ENCODE peak calls at places on chromosomes 13 and 19, in nine cellular contexts. One of them, this sample, is unnamed. For H3K4me1, the result is how much of the 10 kb centered on the place peaks cover.

GRCh38 chr19:35291259-35291658 is 702 bp upstream of the MAG start:
- DNase-seq in uterus: no peak
- DNase-seq in psoas muscle: no peak
- DNase-seq in Peyer's patch: no peak
- DNase-seq in body of pancreas: no peak
- DNase-seq in H9: no peak
- DNase-seq in BE2C: no peak
- DNase-seq in ovary: no peak
- DNase-seq in left ventricle myocardium inferior: no peak
- DNase-seq in this sample: no peak

GRCh38 chr19:41703602-41704293 is 4.7 kb upstream of the CEACAM5 start:
- DNase-seq in BE2C: no peak
- DNase-seq in Peyer's patch: no peak
- DNase-seq in ovary: no peak
- DNase-seq in left ventricle myocardium inferior: no peak
- DNase-seq in psoas muscle: no peak
- DNase-seq in H9: peak
- DNase-seq in uterus: no peak
- DNase-seq in body of pancreas: no peak
- DNase-seq in this sample: no peak

GRCh38 chr19:2569596-2570465 is 93.9 kb downstream of the GADD45B start:
- DNase-seq in left ventricle myocardium inferior: no peak
- DNase-seq in psoas muscle: no peak
- DNase-seq in BE2C: no peak
- DNase-seq in Peyer's patch: peak
- DNase-seq in body of pancreas: no peak
- DNase-seq in H9: no peak
- DNase-seq in uterus: no peak
- DNase-seq in ovary: no peak
- DNase-seq in this sample: no peak

GRCh38 chr13:37651371-37651770 is 52.8 kb upstream of the POSTN start:
- DNase-seq in uterus: no peak
- DNase-seq in body of pancreas: no peak
- DNase-seq in left ventricle myocardium inferior: no peak
- DNase-seq in Peyer's patch: no peak
- DNase-seq in H9: no peak
- DNase-seq in ovary: no peak
- DNase-seq in BE2C: no peak
- DNase-seq in psoas muscle: no peak
- DNase-seq in this sample: no peak

GRCh38 chr19:4866595-4867424 is 657 bp downstream of the PLIN3 start:
- DNase-seq in BE2C: no peak
- DNase-seq in H9: peak
- DNase-seq in psoas muscle: peak
- DNase-seq in Peyer's patch: peak
- DNase-seq in uterus: peak
- DNase-seq in left ventricle myocardium inferior: peak
- DNase-seq in body of pancreas: peak
- DNase-seq in ovary: peak
- DNase-seq in this sample: peak

GRCh38 chr19:4506449-4507149 is 11.7 kb downstream of the PLIN4 start:
- DNase-seq in BE2C: no peak
- DNase-seq in uterus: no peak
- DNase-seq in ovary: no peak
- DNase-seq in psoas muscle: no peak
- DNase-seq in left ventricle myocardium inferior: no peak
- DNase-seq in body of pancreas: no peak
- DNase-seq in H9: no peak
- DNase-seq in Peyer's patch: no peak
- DNase-seq in this sample: no peak

GRCh38 chr19:46077815-46078167 is 37.0 kb upstream of the IGFL4 start:
- DNase-seq in body of pancreas: no peak
- DNase-seq in left ventricle myocardium inferior: no peak
- DNase-seq in psoas muscle: no peak
- DNase-seq in uterus: no peak
- DNase-seq in BE2C: no peak
- DNase-seq in Peyer's patch: no peak
- DNase-seq in ovary: no peak
- DNase-seq in H9: no peak
- DNase-seq in this sample: no peak

GRCh38 chr19:42271045-42271419 is 2.0 kb downstream of the CIC start:
- DNase-seq in ovary: no peak
- DNase-seq in psoas muscle: no peak
- DNase-seq in body of pancreas: no peak
- DNase-seq in BE2C: no peak
- DNase-seq in uterus: no peak
- DNase-seq in Peyer's patch: peak
- DNase-seq in H9: no peak
- DNase-seq in left ventricle myocardium inferior: no peak
- DNase-seq in this sample: no peak

GRCh38 chr13:48942131-48942530 is 33.6 kb upstream of the FNDC3A start:
- DNase-seq in H9: no peak
- DNase-seq in psoas muscle: no peak
- DNase-seq in left ventricle myocardium inferior: no peak
- DNase-seq in uterus: no peak
- DNase-seq in body of pancreas: no peak
- DNase-seq in ovary: no peak
- DNase-seq in Peyer's patch: no peak
- DNase-seq in BE2C: no peak
- DNase-seq in this sample: no peak

GRCh38 chr19:30144242-30144758 is 202.3 kb downstream of the URI1 start:
- DNase-seq in ovary: no peak
- DNase-seq in body of pancreas: no peak
- DNase-seq in uterus: no peak
- DNase-seq in psoas muscle: peak
- DNase-seq in BE2C: no peak
- DNase-seq in H9: no peak
- DNase-seq in left ventricle myocardium inferior: no peak
- DNase-seq in Peyer's patch: no peak
- DNase-seq in this sample: no peak

GRCh38 chr13:46715363-46715762 is 81.6 kb downstream of the ESD start:
- DNase-seq in Peyer's patch: no peak
- DNase-seq in left ventricle myocardium inferior: no peak
- DNase-seq in psoas muscle: no peak
- DNase-seq in ovary: no peak
- DNase-seq in body of pancreas: no peak
- DNase-seq in H9: no peak
- DNase-seq in uterus: no peak
- DNase-seq in BE2C: no peak
- DNase-seq in this sample: no peak

GRCh38 chr19:3671680-3672574 is 28.3 kb downstream of the PIP5K1C start:
- DNase-seq in body of pancreas: no peak
- DNase-seq in ovary: peak
- DNase-seq in Peyer's patch: no peak
- DNase-seq in uterus: peak
- DNase-seq in psoas muscle: no peak
- DNase-seq in H9: no peak
- DNase-seq in BE2C: no peak
- DNase-seq in left ventricle myocardium inferior: no peak
- DNase-seq in this sample: no peak

GRCh38 chr13:50677687-50678463 is 165.6 kb downstream of the DLEU7 start:
- DNase-seq in H9: no peak
- DNase-seq in psoas muscle: no peak
- DNase-seq in body of pancreas: no peak
- DNase-seq in BE2C: peak
- DNase-seq in uterus: no peak
- DNase-seq in left ventricle myocardium inferior: no peak
- DNase-seq in Peyer's patch: no peak
- DNase-seq in ovary: no peak
- DNase-seq in this sample: no peak

DNA sequence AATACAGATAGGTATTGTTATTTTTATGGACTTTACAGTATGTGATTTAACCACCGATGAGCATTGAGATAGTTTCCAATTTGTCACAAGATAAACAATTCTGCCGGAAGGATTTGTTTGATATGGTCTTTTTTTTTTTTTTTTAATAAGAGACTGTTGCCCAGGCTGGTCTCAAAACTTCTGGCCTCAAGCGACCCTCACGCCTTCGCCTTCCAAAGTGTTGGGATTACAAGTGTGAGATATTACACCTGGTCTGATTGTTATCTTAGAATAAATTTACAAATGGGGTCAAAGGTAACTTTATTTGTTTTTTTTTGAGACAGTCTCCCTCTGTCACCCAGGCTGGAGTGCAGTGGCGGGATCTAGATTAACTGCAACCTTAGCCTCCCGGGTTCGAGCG is 1.2 kb downstream of the GARRE1 start:
- DNase-seq in Peyer's patch: no peak
- DNase-seq in body of pancreas: peak
- DNase-seq in psoas muscle: no peak
- DNase-seq in uterus: no peak
- DNase-seq in H9: no peak
- DNase-seq in left ventricle myocardium inferior: no peak
- DNase-seq in ovary: no peak
- DNase-seq in BE2C: no peak
- DNase-seq in this sample: no peak
- H3K4me1 ChIP-seq in Peyer's patch: under half
- H3K4me1 ChIP-seq in body of pancreas: under half
- H3K4me1 ChIP-seq in psoas muscle: under half
- H3K4me1 ChIP-seq in uterus: under half
- H3K4me1 ChIP-seq in H9: under half
- H3K4me1 ChIP-seq in left ventricle myocardium inferior: half or more
- H3K4me1 ChIP-seq in ovary: under half
- H3K4me1 ChIP-seq in BE2C: under half
- H3K4me1 ChIP-seq in this sample: under half

GRCh38 chr19:18743281-18743825 is 47.8 kb downstream of the COMP start:
- DNase-seq in H9: peak
- DNase-seq in body of pancreas: peak
- DNase-seq in ovary: peak
- DNase-seq in psoas muscle: peak
- DNase-seq in Peyer's patch: peak
- DNase-seq in uterus: peak
- DNase-seq in left ventricle myocardium inferior: peak
- DNase-seq in BE2C: peak
- DNase-seq in this sample: no peak
- H3K4me1 ChIP-seq in H9: under half
- H3K4me1 ChIP-seq in body of pancreas: under half
- H3K4me1 ChIP-seq in ovary: under half
- H3K4me1 ChIP-seq in psoas muscle: under half
- H3K4me1 ChIP-seq in Peyer's patch: under half
- H3K4me1 ChIP-seq in uterus: under half
- H3K4me1 ChIP-seq in left ventricle myocardium inferior: under half
- H3K4me1 ChIP-seq in BE2C: half or more
- H3K4me1 ChIP-seq in this sample: under half

GRCh38 chr19:33755314-33756020 is 41.2 kb upstream of the KCTD15 start:
- DNase-seq in Peyer's patch: no peak
- DNase-seq in H9: no peak
- DNase-seq in uterus: no peak
- DNase-seq in BE2C: no peak
- DNase-seq in left ventricle myocardium inferior: no peak
- DNase-seq in psoas muscle: no peak
- DNase-seq in body of pancreas: no peak
- DNase-seq in ovary: no peak
- DNase-seq in this sample: no peak

GRCh38 chr19:33763661-33764343 is 32.9 kb upstream of the KCTD15 start:
- DNase-seq in H9: no peak
- DNase-seq in uterus: no peak
- DNase-seq in Peyer's patch: no peak
- DNase-seq in BE2C: peak
- DNase-seq in ovary: no peak
- DNase-seq in psoas muscle: no peak
- DNase-seq in body of pancreas: peak
- DNase-seq in left ventricle myocardium inferior: peak
- DNase-seq in this sample: no peak

GRCh38 chr19:33758541-33759013 is 38.1 kb upstream of the KCTD15 start:
- DNase-seq in Peyer's patch: no peak
- DNase-seq in ovary: no peak
- DNase-seq in left ventricle myocardium inferior: no peak
- DNase-seq in BE2C: no peak
- DNase-seq in body of pancreas: no peak
- DNase-seq in H9: no peak
- DNase-seq in psoas muscle: no peak
- DNase-seq in uterus: no peak
- DNase-seq in this sample: no peak

GRCh38 chr19:33756177-33756576 is 40.5 kb upstream of the KCTD15 start:
- DNase-seq in uterus: no peak
- DNase-seq in H9: no peak
- DNase-seq in body of pancreas: no peak
- DNase-seq in Peyer's patch: no peak
- DNase-seq in BE2C: no peak
- DNase-seq in ovary: no peak
- DNase-seq in left ventricle myocardium inferior: no peak
- DNase-seq in psoas muscle: no peak
- DNase-seq in this sample: no peak

DNA sequence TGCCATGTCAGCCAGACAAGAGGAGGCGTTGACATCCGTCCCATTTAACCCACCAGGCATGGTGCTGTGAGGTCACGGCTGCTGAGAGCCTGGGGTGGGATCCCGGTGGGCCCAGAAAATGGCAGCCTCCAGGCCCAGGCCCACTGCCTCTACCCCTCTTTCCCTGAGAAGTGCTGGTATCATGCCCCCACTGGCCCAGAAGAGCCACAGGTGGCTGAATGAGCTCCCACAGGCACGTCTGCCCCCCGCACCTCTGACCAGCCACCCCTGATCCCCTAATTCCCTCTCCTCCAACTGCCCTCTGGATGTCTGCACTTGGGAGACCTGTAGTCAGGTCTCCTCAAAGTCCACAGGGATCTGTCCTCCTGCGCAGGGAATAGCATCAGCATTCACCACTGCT is 37.3 kb upstream of the KCTD15 start:
- DNase-seq in body of pancreas: no peak
- DNase-seq in psoas muscle: no peak
- DNase-seq in ovary: no peak
- DNase-seq in uterus: no peak
- DNase-seq in BE2C: no peak
- DNase-seq in H9: no peak
- DNase-seq in Peyer's patch: no peak
- DNase-seq in left ventricle myocardium inferior: no peak
- DNase-seq in this sample: no peak
- H3K4me1 ChIP-seq in body of pancreas: under half
- H3K4me1 ChIP-seq in psoas muscle: under half
- H3K4me1 ChIP-seq in ovary: under half
- H3K4me1 ChIP-seq in uterus: under half
- H3K4me1 ChIP-seq in BE2C: under half
- H3K4me1 ChIP-seq in H9: under half
- H3K4me1 ChIP-seq in Peyer's patch: under half
- H3K4me1 ChIP-seq in left ventricle myocardium inferior: under half
- H3K4me1 ChIP-seq in this sample: under half

GRCh38 chr19:18013210-18013609 is 5.2 kb downstream of the ARRDC2 start:
- DNase-seq in BE2C: no peak
- DNase-seq in ovary: no peak
- DNase-seq in left ventricle myocardium inferior: no peak
- DNase-seq in body of pancreas: no peak
- DNase-seq in H9: no peak
- DNase-seq in uterus: no peak
- DNase-seq in psoas muscle: no peak
- DNase-seq in Peyer's patch: no peak
- DNase-seq in this sample: no peak
- H3K4me1 ChIP-seq in BE2C: under half
- H3K4me1 ChIP-seq in ovary: under half
- H3K4me1 ChIP-seq in left ventricle myocardium inferior: half or more
- H3K4me1 ChIP-seq in body of pancreas: under half
- H3K4me1 ChIP-seq in H9: under half
- H3K4me1 ChIP-seq in uterus: under half
- H3K4me1 ChIP-seq in psoas muscle: half or more
- H3K4me1 ChIP-seq in Peyer's patch: under half
- H3K4me1 ChIP-seq in this sample: half or more

GRCh38 chr19:16462757-16463250 is 9.0 kb downstream of the EPS15L1 start:
- DNase-seq in left ventricle myocardium inferior: peak
- DNase-seq in psoas muscle: peak
- DNase-seq in Peyer's patch: no peak
- DNase-seq in ovary: no peak
- DNase-seq in H9: no peak
- DNase-seq in body of pancreas: no peak
- DNase-seq in BE2C: no peak
- DNase-seq in uterus: no peak
- DNase-seq in this sample: no peak
- H3K4me1 ChIP-seq in left ventricle myocardium inferior: half or more
- H3K4me1 ChIP-seq in psoas muscle: half or more
- H3K4me1 ChIP-seq in Peyer's patch: under half
- H3K4me1 ChIP-seq in ovary: under half
- H3K4me1 ChIP-seq in H9: under half
- H3K4me1 ChIP-seq in body of pancreas: under half
- H3K4me1 ChIP-seq in BE2C: under half
- H3K4me1 ChIP-seq in uterus: under half
- H3K4me1 ChIP-seq in this sample: under half